ENCODE peak calls at places on chromosome 5, in seven cellular contexts. K is K562, O is transverse colon, M is tibial nerve, Q is ovary, X is HepG2, T is A549. W is an unnamed sample.
A peak's percentile ranks its signal among the peaks of the same experiment; 100 is the strongest.

GRCh38 chr5:131795879-131796792 is 681 bp downstream of the FNIP1 start:
- DNase-seq in K (no peak), O (peak; percentile 70), M (peak; percentile 65), Q (peak; percentile 81), X (peak; percentile 32), T (peak; percentile 32), W (peak; percentile 91)

GRCh38 chr5:163041254-163041653 is 396.1 kb upstream of the CCNG1 start:
- DNase-seq in K (no peak), O (no peak), M (no peak), Q (no peak), X (no peak), T (no peak), W (no peak)

GRCh38 chr5:139022528-139022927 is 147.4 kb upstream of the LRRTM2 start:
- DNase-seq in K (no peak), O (no peak), M (no peak), Q (no peak), X (no peak), T (no peak), W (no peak)

GRCh38 chr5:174325441-174325840 is 279.9 kb downstream of the NSG2 start:
- DNase-seq in K (no peak), O (no peak), M (no peak), Q (no peak), X (no peak), T (no peak), W (no peak)

GRCh38 chr5:14035859-14036440 is 91.5 kb upstream of the DNAH5 start:
- DNase-seq in K (no peak), O (peak; percentile 12), M (no peak), Q (no peak), X (peak; percentile 73), T (peak; percentile 95), W (no peak)

GRCh38 chr5:179337227-179338122 is 7.8 kb downstream of the ADAMTS2 start:
- DNase-seq in K (no peak), O (no peak), M (no peak), Q (no peak), X (no peak), T (no peak), W (no peak)

GRCh38 chr5:135240781-135241360 is 158.2 kb downstream of the MACROH2A1 start:
- DNase-seq in K (no peak), O (no peak), M (no peak), Q (no peak), X (no peak), T (no peak), W (peak; percentile 39)

GRCh38 chr5:134451618-134452505 is 40.2 kb upstream of the CDKN2AIPNL start:
- DNase-seq in K (no peak), O (peak; percentile 55), M (no peak), Q (peak; percentile 60), X (no peak), T (peak; percentile 90), W (peak; percentile 78)

GRCh38 chr5:151098185-151098813 is 17.5 kb upstream of the TNIP1 start:
- DNase-seq in K (no peak), O (no peak), M (no peak), Q (no peak), X (no peak), T (no peak), W (no peak)

GRCh38 chr5:57416246-57416996 is 66.2 kb downstream of the ACTBL2 start:
- DNase-seq in K (no peak), O (no peak), M (no peak), Q (no peak), X (no peak), T (no peak), W (no peak)

GRCh38 chr5:43352131-43352530 is 38.9 kb upstream of the HMGCS1 start:
- DNase-seq in K (peak; percentile 77), O (no peak), M (no peak), Q (no peak), X (no peak), T (no peak), W (no peak)

GRCh38 chr5:78527054-78527884 is 121.3 kb downstream of the LHFPL2 start:
- DNase-seq in K (peak; percentile 45), O (peak; percentile 56), M (no peak), Q (no peak), X (no peak), T (peak; percentile 60), W (peak; percentile 92)

GRCh38 chr5:122192883-122193496 is 63.6 kb downstream of the ZNF474 start:
- DNase-seq in K (peak; percentile 42), O (no peak), M (no peak), Q (no peak), X (peak; percentile 44), T (peak; percentile 34), W (no peak)

GRCh38 chr5:122200456-122200855 is 71.1 kb downstream of the ZNF474 start:
- DNase-seq in K (no peak), O (no peak), M (no peak), Q (no peak), X (no peak), T (no peak), W (no peak)

GRCh38 chr5:122192477-122192876 is 63.1 kb downstream of the ZNF474 start:
- DNase-seq in K (no peak), O (no peak), M (no peak), Q (no peak), X (no peak), T (no peak), W (no peak)

GRCh38 chr5:122200894-122201293 is 71.5 kb downstream of the ZNF474 start:
- DNase-seq in K (no peak), O (no peak), M (no peak), Q (no peak), X (no peak), T (no peak), W (no peak)

DNA sequence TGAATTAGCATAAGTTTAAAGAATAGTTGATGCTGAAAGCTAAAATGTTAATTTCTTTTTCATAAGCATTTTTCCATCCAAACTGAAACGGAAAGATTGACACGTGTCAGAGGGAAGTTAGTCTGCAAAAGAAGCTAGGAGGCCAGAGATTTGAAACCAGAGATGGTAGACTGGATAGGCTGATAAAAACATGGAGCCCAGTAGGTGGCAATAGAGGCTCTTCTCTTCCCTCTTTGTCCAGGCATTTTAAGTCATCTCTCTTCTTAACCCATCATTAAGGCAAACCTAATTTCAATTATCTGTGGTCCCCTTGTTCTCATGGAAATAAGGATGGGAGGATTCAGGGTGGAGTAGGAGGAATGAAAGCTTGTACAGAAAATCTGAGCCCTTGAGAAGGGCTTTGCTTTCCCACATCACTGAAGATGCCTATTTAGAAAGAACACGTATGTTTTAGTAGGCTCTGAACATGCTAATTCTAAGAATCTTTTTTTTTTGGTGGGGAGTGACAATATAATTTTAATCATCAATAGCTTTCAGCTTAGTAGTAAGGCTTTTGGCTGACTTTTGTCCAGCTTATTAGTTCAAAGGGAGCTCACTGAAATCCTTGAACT is 66.5 kb downstream of the ZNF474 start:
- DNase-seq in K (peak; percentile 20), O (no peak), M (no peak), Q (no peak), X (peak; percentile 11), T (peak; percentile 19), W (no peak)
- TF ChIP-seq CTCF in K (peak; percentile 68), O (peak; percentile 53), M (peak; percentile 49), Q (peak; percentile 80), X (peak; percentile 58), T (peak; percentile 62), W (peak; percentile 46)

GRCh38 chr5:149605354-149605997 is 24.2 kb downstream of the ARHGEF37 start:
- DNase-seq in K (no peak), O (no peak), M (no peak), Q (no peak), X (no peak), T (no peak), W (no peak)

GRCh38 chr5:149600932-149601331 is 19.6 kb downstream of the ARHGEF37 start:
- DNase-seq in K (no peak), O (no peak), M (no peak), Q (no peak), X (no peak), T (no peak), W (no peak)

GRCh38 chr5:149603210-149603609 is 21.9 kb downstream of the ARHGEF37 start:
- DNase-seq in K (no peak), O (peak; percentile 41), M (no peak), Q (no peak), X (no peak), T (no peak), W (no peak)

GRCh38 chr5:149605998-149606721 is 24.9 kb downstream of the ARHGEF37 start:
- DNase-seq in K (peak; percentile 85), O (peak; percentile 76), M (no peak), Q (no peak), X (no peak), T (peak; percentile 95), W (no peak)

DNA sequence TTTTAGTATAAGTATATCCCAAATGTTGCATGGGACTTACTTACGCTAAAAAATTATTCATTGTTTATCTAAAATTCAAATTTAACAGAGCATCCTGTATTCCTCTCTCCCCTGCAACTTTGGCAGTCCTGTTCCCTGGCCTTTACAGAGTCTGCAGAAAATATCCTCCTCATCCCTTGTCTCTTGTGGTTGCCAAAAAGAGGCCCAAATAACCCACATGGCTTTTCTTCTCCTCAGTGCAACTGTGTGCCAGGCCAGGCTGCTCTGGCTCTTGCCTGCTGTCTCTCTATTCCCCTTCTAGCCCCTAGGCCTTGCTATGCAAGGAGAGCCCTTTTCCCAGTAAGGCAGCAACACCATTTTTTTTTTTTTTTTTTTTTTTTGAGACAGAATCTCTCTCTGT is 23.0 kb downstream of the ARHGEF37 start:
- DNase-seq in K (no peak), O (no peak), M (no peak), Q (no peak), X (no peak), T (no peak), W (no peak)
- TF ChIP-seq EP300 in K (no peak), O (no peak), M (no peak), Q (no peak), X (no peak), T (no peak), W (no peak)

GRCh38 chr5:1975898-1976765 is 93.4 kb upstream of the IRX4 start:
- DNase-seq in K (no peak), O (no peak), M (no peak), Q (no peak), X (no peak), T (no peak), W (no peak)
- TF ChIP-seq CTCF in K (peak; percentile 58), O (no peak), M (no peak), Q (no peak), X (no peak), T (peak; percentile 5), W (no peak)

GRCh38 chr5:60382761-60383160 is 317.2 kb downstream of the DEPDC1B start:
- DNase-seq in K (no peak), O (no peak), M (no peak), Q (no peak), X (no peak), T (peak; percentile 24), W (no peak)

GRCh38 chr5:60386398-60386797 is 313.6 kb downstream of the DEPDC1B start:
- DNase-seq in K (no peak), O (no peak), M (no peak), Q (no peak), X (no peak), T (no peak), W (no peak)

DNA sequence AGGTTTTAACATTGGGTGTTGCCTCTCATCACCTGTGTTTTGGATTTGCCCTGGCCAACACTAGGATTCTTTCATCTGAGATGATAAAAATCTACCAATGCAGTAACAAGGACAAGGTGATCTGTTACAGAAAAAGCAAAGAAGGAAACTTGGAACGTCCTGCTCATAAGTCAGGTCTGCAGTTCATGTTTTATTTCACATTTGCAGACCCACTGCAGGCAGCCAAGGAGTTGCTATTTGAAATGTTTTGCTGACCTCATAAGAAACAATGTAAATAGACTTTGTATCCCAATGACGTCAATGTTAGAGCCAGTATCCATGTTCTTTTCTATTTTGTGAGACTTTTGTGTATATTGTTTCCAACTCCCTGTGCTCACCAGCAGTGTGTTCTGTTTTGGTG is 312.9 kb downstream of the DEPDC1B start:
- DNase-seq in K (no peak), O (no peak), M (no peak), Q (no peak), X (no peak), T (no peak), W (peak; percentile 77)
- TF ChIP-seq EP300 in K (no peak), O (peak; percentile 92), M (no peak), Q (no peak), X (no peak), T (no peak), W (peak; percentile 98)

W was measured in sigmoid colon.